ENCODE peak calls at places on chromosomes 4 and X, in eight cellular contexts. One of them, this sample, is unnamed.

GRCh38 chr4:109548655-109549054 is 11.4 kb upstream of the MCUB start:
- DNase-seq in H1: no peak
- DNase-seq in sigmoid colon: no peak
- DNase-seq in transverse colon: no peak
- DNase-seq in spleen: no peak
- DNase-seq in breast epithelium: no peak
- DNase-seq in GM12892: no peak
- DNase-seq in endothelial cell of umbilical vein: peak; percentile 94
- DNase-seq in this sample: no peak

GRCh38 chr4:8274772-8275241 is 5.3 kb downstream of the HTRA3 start:
- DNase-seq in breast epithelium: peak; percentile 65
- DNase-seq in transverse colon: peak; percentile 74
- DNase-seq in spleen: no peak
- DNase-seq in H1: no peak
- DNase-seq in endothelial cell of umbilical vein: no peak
- DNase-seq in sigmoid colon: peak; percentile 98
- DNase-seq in GM12892: no peak
- DNase-seq in this sample: peak; percentile 53

GRCh38 chr4:181330654-181331595 is 912.3 kb upstream of the TENM3 start:
- DNase-seq in breast epithelium: no peak
- DNase-seq in spleen: no peak
- DNase-seq in H1: no peak
- DNase-seq in endothelial cell of umbilical vein: no peak
- DNase-seq in transverse colon: no peak
- DNase-seq in sigmoid colon: no peak
- DNase-seq in GM12892: no peak
- DNase-seq in this sample: no peak

GRCh38 chr4:5474756-5475155 is 233.6 kb downstream of the EVC2 start:
- DNase-seq in H1: no peak
- DNase-seq in GM12892: no peak
- DNase-seq in sigmoid colon: no peak
- DNase-seq in breast epithelium: peak; percentile 22
- DNase-seq in spleen: no peak
- DNase-seq in transverse colon: no peak
- DNase-seq in endothelial cell of umbilical vein: no peak
- DNase-seq in this sample: no peak

GRCh38 chr4:47690611-47691010 is 147.3 kb downstream of the CORIN start:
- DNase-seq in breast epithelium: no peak
- DNase-seq in H1: no peak
- DNase-seq in sigmoid colon: no peak
- DNase-seq in endothelial cell of umbilical vein: no peak
- DNase-seq in transverse colon: no peak
- DNase-seq in spleen: no peak
- DNase-seq in GM12892: no peak
- DNase-seq in this sample: no peak

GRCh38 chr4:164937576-164938270 is 39.7 kb downstream of the TRIM61 start:
- DNase-seq in transverse colon: no peak
- DNase-seq in endothelial cell of umbilical vein: no peak
- DNase-seq in sigmoid colon: no peak
- DNase-seq in H1: no peak
- DNase-seq in spleen: no peak
- DNase-seq in breast epithelium: no peak
- DNase-seq in GM12892: no peak
- DNase-seq in this sample: no peak

GRCh38 chr4:95549246-95550138 is 719 bp upstream of the UNC5C start:
- DNase-seq in breast epithelium: no peak
- DNase-seq in H1: peak; percentile 75
- DNase-seq in transverse colon: peak; percentile 25
- DNase-seq in GM12892: no peak
- DNase-seq in sigmoid colon: peak; percentile 62
- DNase-seq in spleen: peak; percentile 82
- DNase-seq in endothelial cell of umbilical vein: peak; percentile 41
- DNase-seq in this sample: peak; percentile 27

GRCh38 chrX:23819385-23820234 is 36.6 kb downstream of the SAT1 start:
- DNase-seq in transverse colon: no peak
- DNase-seq in sigmoid colon: no peak
- DNase-seq in breast epithelium: no peak
- DNase-seq in spleen: no peak
- DNase-seq in H1: no peak
- DNase-seq in endothelial cell of umbilical vein: no peak
- DNase-seq in GM12892: no peak
- DNase-seq in this sample: no peak

GRCh38 chrX:79161655-79162054 is 17.2 kb downstream of the GPR174 start:
- DNase-seq in breast epithelium: no peak
- DNase-seq in GM12892: no peak
- DNase-seq in transverse colon: no peak
- DNase-seq in spleen: no peak
- DNase-seq in endothelial cell of umbilical vein: no peak
- DNase-seq in sigmoid colon: no peak
- DNase-seq in H1: no peak
- DNase-seq in this sample: no peak

GRCh38 chr4:139214039-139214534 is 37.1 kb upstream of the ELF2 start:
- DNase-seq in sigmoid colon: no peak
- DNase-seq in spleen: no peak
- DNase-seq in transverse colon: peak; percentile 46
- DNase-seq in breast epithelium: no peak
- DNase-seq in GM12892: peak; percentile 48
- DNase-seq in endothelial cell of umbilical vein: no peak
- DNase-seq in H1: no peak
- DNase-seq in this sample: peak; percentile 31

GRCh38 chrX:17559728-17560379 is 177.4 kb upstream of the SCML1 start:
- DNase-seq in breast epithelium: no peak
- DNase-seq in GM12892: no peak
- DNase-seq in sigmoid colon: no peak
- DNase-seq in spleen: no peak
- DNase-seq in transverse colon: no peak
- DNase-seq in H1: no peak
- DNase-seq in endothelial cell of umbilical vein: peak; percentile 59
- DNase-seq in this sample: peak; percentile 47

GRCh38 chr4:8182858-8183725 is 16.0 kb upstream of the SH3TC1 start:
- DNase-seq in sigmoid colon: peak; percentile 78
- DNase-seq in breast epithelium: no peak
- DNase-seq in H1: no peak
- DNase-seq in transverse colon: peak; percentile 93
- DNase-seq in endothelial cell of umbilical vein: peak; percentile 76
- DNase-seq in GM12892: no peak
- DNase-seq in spleen: peak; percentile 86
- DNase-seq in this sample: peak; percentile 89

GRCh38 chrX:68795741-68796140 is 33.1 kb upstream of the EFNB1 start:
- DNase-seq in sigmoid colon: no peak
- DNase-seq in breast epithelium: no peak
- DNase-seq in spleen: no peak
- DNase-seq in transverse colon: no peak
- DNase-seq in H1: no peak
- DNase-seq in endothelial cell of umbilical vein: no peak
- DNase-seq in GM12892: no peak
- DNase-seq in this sample: no peak

GRCh38 chrX:135931644-135932487 is 38.4 kb downstream of the SAGE1 start:
- DNase-seq in spleen: no peak
- DNase-seq in endothelial cell of umbilical vein: peak; percentile 5
- DNase-seq in GM12892: no peak
- DNase-seq in sigmoid colon: no peak
- DNase-seq in breast epithelium: no peak
- DNase-seq in transverse colon: peak; percentile 56
- DNase-seq in H1: peak; percentile 64
- DNase-seq in this sample: peak; percentile 64

GRCh38 chr4:152424980-152425379 is 110.9 kb downstream of the FBXW7 start:
- DNase-seq in sigmoid colon: no peak
- DNase-seq in breast epithelium: no peak
- DNase-seq in endothelial cell of umbilical vein: no peak
- DNase-seq in transverse colon: no peak
- DNase-seq in spleen: no peak
- DNase-seq in GM12892: no peak
- DNase-seq in H1: no peak
- DNase-seq in this sample: no peak

DNA sequence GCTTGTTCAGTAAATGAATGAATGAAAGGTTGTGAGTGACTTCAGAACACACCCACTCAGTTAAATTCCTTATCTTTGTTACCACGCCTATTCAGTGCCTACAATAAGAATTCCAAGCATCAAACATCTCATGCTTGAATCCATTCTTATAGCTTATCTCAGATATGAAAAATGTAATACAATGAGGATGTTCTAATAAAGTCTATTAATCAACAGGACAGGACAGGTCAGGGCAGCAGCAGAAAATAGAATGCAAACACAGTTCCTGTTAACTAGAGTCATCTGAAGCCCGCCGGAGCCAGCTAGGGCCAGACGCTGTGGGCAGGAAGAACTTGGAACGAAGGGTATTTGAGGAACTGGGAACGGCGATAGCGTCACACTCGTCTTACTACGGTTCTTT is 48.5 kb downstream of the SEL1L3 start:
- DNase-seq in breast epithelium: no peak
- DNase-seq in GM12892: no peak
- DNase-seq in endothelial cell of umbilical vein: peak; percentile 67
- DNase-seq in transverse colon: peak; percentile 19
- DNase-seq in H1: no peak
- DNase-seq in sigmoid colon: no peak
- DNase-seq in spleen: no peak
- DNase-seq in this sample: peak; percentile 34
- TF ChIP-seq POLR2AphosphoS5 in breast epithelium: no peak
- TF ChIP-seq POLR2AphosphoS5 in GM12892: no peak
- TF ChIP-seq POLR2AphosphoS5 in endothelial cell of umbilical vein: no peak
- TF ChIP-seq POLR2AphosphoS5 in transverse colon: no peak
- TF ChIP-seq POLR2AphosphoS5 in H1: no peak
- TF ChIP-seq POLR2AphosphoS5 in sigmoid colon: no peak
- TF ChIP-seq POLR2AphosphoS5 in spleen: no peak
- TF ChIP-seq POLR2AphosphoS5 in this sample: no peak

GRCh38 chr4:56465599-56466295 is 1.7 kb upstream of the SRP72 start:
- DNase-seq in sigmoid colon: no peak
- DNase-seq in transverse colon: no peak
- DNase-seq in GM12892: no peak
- DNase-seq in spleen: no peak
- DNase-seq in endothelial cell of umbilical vein: no peak
- DNase-seq in H1: no peak
- DNase-seq in breast epithelium: no peak
- DNase-seq in this sample: no peak
- TF ChIP-seq POLR2AphosphoS5 in sigmoid colon: no peak
- TF ChIP-seq POLR2AphosphoS5 in transverse colon: no peak
- TF ChIP-seq POLR2AphosphoS5 in GM12892: no peak
- TF ChIP-seq POLR2AphosphoS5 in spleen: no peak
- TF ChIP-seq POLR2AphosphoS5 in endothelial cell of umbilical vein: no peak
- TF ChIP-seq POLR2AphosphoS5 in H1: peak; percentile 4
- TF ChIP-seq POLR2AphosphoS5 in breast epithelium: no peak
- TF ChIP-seq POLR2AphosphoS5 in this sample: no peak

GRCh38 chr4:168535689-168536088 is 38.8 kb downstream of the PALLD start:
- DNase-seq in GM12892: no peak
- DNase-seq in endothelial cell of umbilical vein: no peak
- DNase-seq in breast epithelium: no peak
- DNase-seq in transverse colon: no peak
- DNase-seq in sigmoid colon: no peak
- DNase-seq in H1: no peak
- DNase-seq in spleen: no peak
- DNase-seq in this sample: no peak
- TF ChIP-seq POLR2AphosphoS5 in GM12892: no peak
- TF ChIP-seq POLR2AphosphoS5 in endothelial cell of umbilical vein: no peak
- TF ChIP-seq POLR2AphosphoS5 in breast epithelium: no peak
- TF ChIP-seq POLR2AphosphoS5 in transverse colon: no peak
- TF ChIP-seq POLR2AphosphoS5 in sigmoid colon: no peak
- TF ChIP-seq POLR2AphosphoS5 in H1: no peak
- TF ChIP-seq POLR2AphosphoS5 in spleen: no peak
- TF ChIP-seq POLR2AphosphoS5 in this sample: no peak

GRCh38 chr4:23878912-23879732 is 10.7 kb downstream of the PPARGC1A start:
- DNase-seq in transverse colon: no peak
- DNase-seq in GM12892: no peak
- DNase-seq in spleen: no peak
- DNase-seq in endothelial cell of umbilical vein: no peak
- DNase-seq in H1: no peak
- DNase-seq in sigmoid colon: no peak
- DNase-seq in breast epithelium: no peak
- DNase-seq in this sample: no peak
- TF ChIP-seq POLR2AphosphoS5 in transverse colon: peak; percentile 64
- TF ChIP-seq POLR2AphosphoS5 in GM12892: no peak
- TF ChIP-seq POLR2AphosphoS5 in spleen: no peak
- TF ChIP-seq POLR2AphosphoS5 in endothelial cell of umbilical vein: no peak
- TF ChIP-seq POLR2AphosphoS5 in H1: no peak
- TF ChIP-seq POLR2AphosphoS5 in sigmoid colon: peak; percentile 87
- TF ChIP-seq POLR2AphosphoS5 in breast epithelium: no peak
- TF ChIP-seq POLR2AphosphoS5 in this sample: no peak

DNA sequence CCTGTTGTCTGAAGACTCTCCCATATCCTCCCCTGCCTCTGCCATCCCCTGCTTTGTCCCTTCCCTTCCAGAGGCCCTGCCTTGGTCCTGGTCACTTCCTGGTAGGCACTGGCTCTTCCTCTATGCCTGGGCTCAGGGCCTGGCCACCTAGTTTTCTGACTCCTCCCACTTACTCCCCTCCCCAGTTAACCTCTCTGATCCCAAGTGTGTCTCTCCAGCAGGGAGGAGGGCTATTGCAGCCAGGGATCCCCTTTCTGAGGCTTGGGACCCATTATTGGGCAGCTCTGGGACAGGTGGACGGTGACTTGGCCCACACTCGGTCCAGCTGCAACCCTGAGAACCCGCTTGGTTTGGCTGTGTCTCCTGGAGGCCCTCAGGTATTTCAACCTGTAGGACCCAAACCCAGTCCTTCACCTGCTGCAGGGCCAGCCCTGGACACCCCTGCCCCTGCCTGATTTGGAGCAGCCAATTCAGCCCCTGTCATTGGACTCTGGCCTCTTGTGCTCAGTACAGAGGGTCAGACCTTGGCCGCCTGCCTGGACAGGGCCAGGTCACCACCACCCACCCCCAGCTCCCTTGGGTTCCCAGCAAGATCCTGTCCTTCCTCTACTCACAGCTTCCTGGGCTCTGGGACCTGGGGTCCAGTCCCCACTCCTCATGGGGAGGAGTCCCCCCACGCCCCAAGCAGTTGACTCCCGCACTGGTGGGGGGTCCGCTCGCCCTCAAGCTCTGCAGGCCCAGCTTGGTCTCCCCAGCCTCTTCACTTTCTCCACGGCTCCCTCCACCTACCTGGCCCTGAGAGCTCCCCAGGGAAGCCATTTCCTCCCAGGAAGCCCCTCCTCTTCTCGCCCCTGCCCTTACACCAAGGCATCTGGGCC is 1.1 kb upstream of the SH3BP2 start:
- DNase-seq in sigmoid colon: peak; percentile 64
- DNase-seq in endothelial cell of umbilical vein: no peak
- DNase-seq in H1: no peak
- DNase-seq in GM12892: no peak
- DNase-seq in breast epithelium: peak; percentile 50
- DNase-seq in spleen: peak; percentile 81
- DNase-seq in transverse colon: peak; percentile 29
- DNase-seq in this sample: peak; percentile 25
- TF ChIP-seq POLR2AphosphoS5 in sigmoid colon: no peak
- TF ChIP-seq POLR2AphosphoS5 in endothelial cell of umbilical vein: no peak
- TF ChIP-seq POLR2AphosphoS5 in H1: no peak
- TF ChIP-seq POLR2AphosphoS5 in GM12892: no peak
- TF ChIP-seq POLR2AphosphoS5 in breast epithelium: no peak
- TF ChIP-seq POLR2AphosphoS5 in spleen: no peak
- TF ChIP-seq POLR2AphosphoS5 in transverse colon: no peak
- TF ChIP-seq POLR2AphosphoS5 in this sample: no peak

GRCh38 chr4:183398298-183399129 is 45.9 kb upstream of the CDKN2AIP start:
- DNase-seq in sigmoid colon: peak; percentile 85
- DNase-seq in H1: peak; percentile 83
- DNase-seq in GM12892: peak; percentile 36
- DNase-seq in transverse colon: peak; percentile 74
- DNase-seq in spleen: peak; percentile 93
- DNase-seq in endothelial cell of umbilical vein: peak; percentile 79
- DNase-seq in breast epithelium: no peak
- DNase-seq in this sample: peak; percentile 74
- TF ChIP-seq POLR2AphosphoS5 in sigmoid colon: no peak
- TF ChIP-seq POLR2AphosphoS5 in H1: peak; percentile 48
- TF ChIP-seq POLR2AphosphoS5 in GM12892: no peak
- TF ChIP-seq POLR2AphosphoS5 in transverse colon: no peak
- TF ChIP-seq POLR2AphosphoS5 in spleen: peak; percentile 48
- TF ChIP-seq POLR2AphosphoS5 in endothelial cell of umbilical vein: peak; percentile 31
- TF ChIP-seq POLR2AphosphoS5 in breast epithelium: no peak
- TF ChIP-seq POLR2AphosphoS5 in this sample: no peak